ENCODE peak calls at places on chromosomes 11 and 22, in eight cellular contexts. C is stimulated activated CD4-positive, alpha-beta T cell treated with anti-CD3 and anti-CD28 coated beads, Interleukin-2, amount 100 ng/mL, for 24 hours; I is activated T-cell treated with anti-CD3 and anti-CD28 coated beads for 1 hour; Z is CD4-positive, alpha-beta T cell; H is COR-L47; M is CD14-positive monocyte; N is ureter; Q is AG09319. R is an unnamed sample.

GRCh38 chr11:58927393-58928081 is 11.8 kb upstream of the GLYATL1 start:
- DNase-seq in M (no peak), I (no peak), Q (no peak), H (peak), Z (peak), N (no peak), C (no peak), R (no peak)

GRCh38 chr11:82846037-82846383 is 54.2 kb downstream of the PRCP start:
- DNase-seq in M (no peak), Q (no peak), Z (no peak), N (no peak), C (no peak), H (no peak), I (no peak), R (no peak)

GRCh38 chr11:67389477-67389876 is 2.3 kb upstream of the RAD9A start:
- DNase-seq in M (no peak), N (no peak), H (no peak), Z (peak), C (peak), Q (no peak), I (peak), R (no peak)

GRCh38 chr11:29318134-29318845 is 698.5 kb downstream of the KCNA4 start:
- DNase-seq in Z (no peak), N (no peak), C (no peak), Q (no peak), I (no peak), H (no peak), M (no peak), R (no peak)

GRCh38 chr11:67269401-67270255 is 3.4 kb downstream of the GRK2 start:
- DNase-seq in Q (no peak), Z (no peak), I (no peak), M (peak), N (peak), C (no peak), H (no peak), R (no peak)

GRCh38 chr11:35583126-35583525 is 35.1 kb upstream of the FJX1 start:
- DNase-seq in Q (no peak), H (no peak), N (no peak), Z (no peak), C (no peak), I (no peak), M (no peak), R (no peak)

GRCh38 chr11:28366549-28367341 is 258.6 kb downstream of the METTL15 start:
- DNase-seq in C (no peak), N (no peak), H (no peak), M (no peak), Z (no peak), Q (no peak), I (no peak), R (no peak)

GRCh38 chr11:75014129-75014528 is 25.4 kb downstream of the NEU3 start:
- DNase-seq in I (no peak), C (no peak), M (no peak), Q (peak), H (no peak), N (no peak), Z (no peak), R (no peak)

GRCh38 chr11:65506316-65506769 is 7.5 kb downstream of the MALAT1 start:
- DNase-seq in H (no peak), M (no peak), C (no peak), Z (no peak), N (no peak), Q (no peak), I (no peak), R (no peak)

GRCh38 chr22:32823024-32823730 is 21.7 kb downstream of the TIMP3 start:
- DNase-seq in H (peak), Z (no peak), I (no peak), M (no peak), Q (no peak), N (no peak), C (no peak), R (no peak)